ENCODE peak calls at places on chromosome 1, in nine cellular contexts. One of them, this sample, is unnamed.
A peak's percentile ranks its signal among the peaks of the same experiment; 100 is the strongest.

GRCh38 chr1:206041640-206042039 is 11.3 kb upstream of the RHEX start:
- DNase-seq in iPS-NIHi11: peak; percentile 69
- DNase-seq in stimulated activated CD4-positive, alpha-beta T cell treated with anti-CD3 and anti-CD28 coated beads, Interleukin-4, amount 100 ng/mL, for 24 hours: no peak
- DNase-seq in pons: no peak
- DNase-seq in head of caudate nucleus: peak; percentile 12
- DNase-seq in ELF-1: peak; percentile 85
- DNase-seq in Right ventricle myocardium superior: no peak
- DNase-seq in RWPE1: peak; percentile 59
- DNase-seq in AG08395: no peak
- DNase-seq in this sample: no peak

GRCh38 chr1:45499415-45499769 is 481 bp downstream of the CCDC163 start:
- DNase-seq in AG08395: no peak
- DNase-seq in pons: no peak
- DNase-seq in Right ventricle myocardium superior: no peak
- DNase-seq in head of caudate nucleus: no peak
- DNase-seq in RWPE1: no peak
- DNase-seq in iPS-NIHi11: no peak
- DNase-seq in stimulated activated CD4-positive, alpha-beta T cell treated with anti-CD3 and anti-CD28 coated beads, Interleukin-4, amount 100 ng/mL, for 24 hours: no peak
- DNase-seq in ELF-1: no peak
- DNase-seq in this sample: no peak

GRCh38 chr1:17829579-17829978 is 74.4 kb downstream of the ACTL8 start:
- DNase-seq in head of caudate nucleus: no peak
- DNase-seq in pons: no peak
- DNase-seq in stimulated activated CD4-positive, alpha-beta T cell treated with anti-CD3 and anti-CD28 coated beads, Interleukin-4, amount 100 ng/mL, for 24 hours: no peak
- DNase-seq in iPS-NIHi11: no peak
- DNase-seq in RWPE1: no peak
- DNase-seq in ELF-1: no peak
- DNase-seq in AG08395: no peak
- DNase-seq in Right ventricle myocardium superior: peak; percentile 74
- DNase-seq in this sample: no peak

GRCh38 chr1:31297273-31298247 is 728 bp downstream of the ZCCHC17 start:
- DNase-seq in stimulated activated CD4-positive, alpha-beta T cell treated with anti-CD3 and anti-CD28 coated beads, Interleukin-4, amount 100 ng/mL, for 24 hours: peak; percentile 4
- DNase-seq in AG08395: peak; percentile 9
- DNase-seq in pons: peak; percentile 31
- DNase-seq in RWPE1: peak; percentile 42
- DNase-seq in Right ventricle myocardium superior: no peak
- DNase-seq in ELF-1: peak; percentile 31
- DNase-seq in head of caudate nucleus: peak; percentile 10
- DNase-seq in iPS-NIHi11: peak; percentile 17
- DNase-seq in this sample: no peak

GRCh38 chr1:15400627-15401026 is 9.1 kb upstream of the EFHD2 start:
- DNase-seq in iPS-NIHi11: peak; percentile 33
- DNase-seq in ELF-1: no peak
- DNase-seq in head of caudate nucleus: no peak
- DNase-seq in pons: no peak
- DNase-seq in Right ventricle myocardium superior: no peak
- DNase-seq in stimulated activated CD4-positive, alpha-beta T cell treated with anti-CD3 and anti-CD28 coated beads, Interleukin-4, amount 100 ng/mL, for 24 hours: no peak
- DNase-seq in RWPE1: peak; percentile 89
- DNase-seq in AG08395: no peak
- DNase-seq in this sample: no peak

GRCh38 chr1:182304218-182305016 is 87.2 kb downstream of the GLUL start:
- DNase-seq in ELF-1: no peak
- DNase-seq in pons: no peak
- DNase-seq in AG08395: no peak
- DNase-seq in stimulated activated CD4-positive, alpha-beta T cell treated with anti-CD3 and anti-CD28 coated beads, Interleukin-4, amount 100 ng/mL, for 24 hours: no peak
- DNase-seq in iPS-NIHi11: no peak
- DNase-seq in RWPE1: no peak
- DNase-seq in Right ventricle myocardium superior: no peak
- DNase-seq in head of caudate nucleus: no peak
- DNase-seq in this sample: no peak

GRCh38 chr1:168709896-168710305 is 19.1 kb downstream of the DPT start:
- DNase-seq in pons: no peak
- DNase-seq in head of caudate nucleus: no peak
- DNase-seq in ELF-1: no peak
- DNase-seq in Right ventricle myocardium superior: no peak
- DNase-seq in stimulated activated CD4-positive, alpha-beta T cell treated with anti-CD3 and anti-CD28 coated beads, Interleukin-4, amount 100 ng/mL, for 24 hours: no peak
- DNase-seq in AG08395: peak; percentile 81
- DNase-seq in iPS-NIHi11: no peak
- DNase-seq in RWPE1: peak; percentile 90
- DNase-seq in this sample: peak; percentile 87

GRCh38 chr1:13901041-13901440 is 201.1 kb downstream of the PRDM2 start:
- DNase-seq in AG08395: no peak
- DNase-seq in iPS-NIHi11: no peak
- DNase-seq in ELF-1: no peak
- DNase-seq in stimulated activated CD4-positive, alpha-beta T cell treated with anti-CD3 and anti-CD28 coated beads, Interleukin-4, amount 100 ng/mL, for 24 hours: no peak
- DNase-seq in head of caudate nucleus: no peak
- DNase-seq in pons: no peak
- DNase-seq in RWPE1: no peak
- DNase-seq in Right ventricle myocardium superior: no peak
- DNase-seq in this sample: no peak

GRCh38 chr1:44693159-44693558 is 18.6 kb downstream of the ARMH1 start:
- DNase-seq in Right ventricle myocardium superior: no peak
- DNase-seq in stimulated activated CD4-positive, alpha-beta T cell treated with anti-CD3 and anti-CD28 coated beads, Interleukin-4, amount 100 ng/mL, for 24 hours: no peak
- DNase-seq in AG08395: no peak
- DNase-seq in ELF-1: no peak
- DNase-seq in head of caudate nucleus: no peak
- DNase-seq in pons: no peak
- DNase-seq in iPS-NIHi11: no peak
- DNase-seq in RWPE1: no peak
- DNase-seq in this sample: no peak

GRCh38 chr1:198234511-198235251 is 77.9 kb downstream of the NEK7 start:
- DNase-seq in iPS-NIHi11: no peak
- DNase-seq in pons: peak; percentile 11
- DNase-seq in ELF-1: peak; percentile 14
- DNase-seq in Right ventricle myocardium superior: no peak
- DNase-seq in AG08395: no peak
- DNase-seq in stimulated activated CD4-positive, alpha-beta T cell treated with anti-CD3 and anti-CD28 coated beads, Interleukin-4, amount 100 ng/mL, for 24 hours: no peak
- DNase-seq in head of caudate nucleus: peak; percentile 27
- DNase-seq in RWPE1: peak; percentile 52
- DNase-seq in this sample: peak; percentile 31

GRCh38 chr1:91190996-91191395 is 169.2 kb upstream of the ZNF644 start:
- DNase-seq in ELF-1: no peak
- DNase-seq in pons: no peak
- DNase-seq in iPS-NIHi11: no peak
- DNase-seq in RWPE1: no peak
- DNase-seq in AG08395: no peak
- DNase-seq in stimulated activated CD4-positive, alpha-beta T cell treated with anti-CD3 and anti-CD28 coated beads, Interleukin-4, amount 100 ng/mL, for 24 hours: no peak
- DNase-seq in Right ventricle myocardium superior: no peak
- DNase-seq in head of caudate nucleus: no peak
- DNase-seq in this sample: no peak

GRCh38 chr1:219958875-219959417 is 30.6 kb upstream of the SLC30A10 start:
- DNase-seq in ELF-1: no peak
- DNase-seq in stimulated activated CD4-positive, alpha-beta T cell treated with anti-CD3 and anti-CD28 coated beads, Interleukin-4, amount 100 ng/mL, for 24 hours: no peak
- DNase-seq in pons: no peak
- DNase-seq in Right ventricle myocardium superior: no peak
- DNase-seq in RWPE1: no peak
- DNase-seq in iPS-NIHi11: no peak
- DNase-seq in AG08395: no peak
- DNase-seq in head of caudate nucleus: no peak
- DNase-seq in this sample: peak; percentile 70

GRCh38 chr1:29171089-29171488 is 10.6 kb downstream of the SRSF4 start:
- DNase-seq in ELF-1: no peak
- DNase-seq in stimulated activated CD4-positive, alpha-beta T cell treated with anti-CD3 and anti-CD28 coated beads, Interleukin-4, amount 100 ng/mL, for 24 hours: no peak
- DNase-seq in pons: no peak
- DNase-seq in AG08395: no peak
- DNase-seq in RWPE1: no peak
- DNase-seq in head of caudate nucleus: no peak
- DNase-seq in iPS-NIHi11: no peak
- DNase-seq in Right ventricle myocardium superior: no peak
- DNase-seq in this sample: no peak

GRCh38 chr1:84365225-84366221 is 32.8 kb upstream of the DNASE2B start:
- DNase-seq in Right ventricle myocardium superior: no peak
- DNase-seq in pons: no peak
- DNase-seq in iPS-NIHi11: no peak
- DNase-seq in ELF-1: no peak
- DNase-seq in stimulated activated CD4-positive, alpha-beta T cell treated with anti-CD3 and anti-CD28 coated beads, Interleukin-4, amount 100 ng/mL, for 24 hours: peak; percentile 3
- DNase-seq in RWPE1: peak; percentile 93
- DNase-seq in AG08395: peak; percentile 93
- DNase-seq in head of caudate nucleus: no peak
- DNase-seq in this sample: peak; percentile 79

GRCh38 chr1:5746611-5747427 is 245.4 kb downstream of the NPHP4 start:
- DNase-seq in ELF-1: no peak
- DNase-seq in RWPE1: no peak
- DNase-seq in AG08395: no peak
- DNase-seq in stimulated activated CD4-positive, alpha-beta T cell treated with anti-CD3 and anti-CD28 coated beads, Interleukin-4, amount 100 ng/mL, for 24 hours: no peak
- DNase-seq in Right ventricle myocardium superior: peak; percentile 27
- DNase-seq in pons: no peak
- DNase-seq in iPS-NIHi11: no peak
- DNase-seq in head of caudate nucleus: no peak
- DNase-seq in this sample: no peak

GRCh38 chr1:2821970-2822620 is 20.6 kb upstream of the TTC34 start:
- DNase-seq in AG08395: no peak
- DNase-seq in ELF-1: peak; percentile 60
- DNase-seq in head of caudate nucleus: peak; percentile 72
- DNase-seq in pons: peak; percentile 4
- DNase-seq in Right ventricle myocardium superior: peak; percentile 70
- DNase-seq in RWPE1: no peak
- DNase-seq in iPS-NIHi11: peak; percentile 49
- DNase-seq in stimulated activated CD4-positive, alpha-beta T cell treated with anti-CD3 and anti-CD28 coated beads, Interleukin-4, amount 100 ng/mL, for 24 hours: peak; percentile 38
- DNase-seq in this sample: no peak

GRCh38 chr1:232538224-232538942 is 91.5 kb downstream of the SIPA1L2 start:
- DNase-seq in AG08395: peak; percentile 48
- DNase-seq in iPS-NIHi11: peak; percentile 64
- DNase-seq in stimulated activated CD4-positive, alpha-beta T cell treated with anti-CD3 and anti-CD28 coated beads, Interleukin-4, amount 100 ng/mL, for 24 hours: peak; percentile 12
- DNase-seq in Right ventricle myocardium superior: no peak
- DNase-seq in head of caudate nucleus: peak; percentile 39
- DNase-seq in ELF-1: peak; percentile 69
- DNase-seq in RWPE1: peak; percentile 41
- DNase-seq in pons: no peak
- DNase-seq in this sample: peak; percentile 58

GRCh38 chr1:43129334-43129733 is 42.8 kb downstream of the EBNA1BP2 start:
- DNase-seq in AG08395: no peak
- DNase-seq in Right ventricle myocardium superior: no peak
- DNase-seq in head of caudate nucleus: no peak
- DNase-seq in iPS-NIHi11: no peak
- DNase-seq in pons: no peak
- DNase-seq in RWPE1: no peak
- DNase-seq in ELF-1: no peak
- DNase-seq in stimulated activated CD4-positive, alpha-beta T cell treated with anti-CD3 and anti-CD28 coated beads, Interleukin-4, amount 100 ng/mL, for 24 hours: no peak
- DNase-seq in this sample: no peak

GRCh38 chr1:232225336-232226131 is 404.4 kb downstream of the SIPA1L2 start:
- DNase-seq in stimulated activated CD4-positive, alpha-beta T cell treated with anti-CD3 and anti-CD28 coated beads, Interleukin-4, amount 100 ng/mL, for 24 hours: no peak
- DNase-seq in pons: no peak
- DNase-seq in ELF-1: peak; percentile 20
- DNase-seq in AG08395: no peak
- DNase-seq in iPS-NIHi11: no peak
- DNase-seq in Right ventricle myocardium superior: no peak
- DNase-seq in head of caudate nucleus: no peak
- DNase-seq in RWPE1: no peak
- DNase-seq in this sample: no peak

GRCh38 chr1:229156819-229157218 is 114.1 kb upstream of the RAB4A start:
- DNase-seq in head of caudate nucleus: no peak
- DNase-seq in stimulated activated CD4-positive, alpha-beta T cell treated with anti-CD3 and anti-CD28 coated beads, Interleukin-4, amount 100 ng/mL, for 24 hours: no peak
- DNase-seq in Right ventricle myocardium superior: no peak
- DNase-seq in RWPE1: peak; percentile 38
- DNase-seq in AG08395: peak; percentile 49
- DNase-seq in ELF-1: no peak
- DNase-seq in pons: peak; percentile 53
- DNase-seq in iPS-NIHi11: peak; percentile 56
- DNase-seq in this sample: peak; percentile 24

GRCh38 chr1:10856863-10857598 is 60.6 kb upstream of the CASZ1 start:
- DNase-seq in iPS-NIHi11: no peak
- DNase-seq in RWPE1: no peak
- DNase-seq in ELF-1: no peak
- DNase-seq in AG08395: no peak
- DNase-seq in stimulated activated CD4-positive, alpha-beta T cell treated with anti-CD3 and anti-CD28 coated beads, Interleukin-4, amount 100 ng/mL, for 24 hours: no peak
- DNase-seq in Right ventricle myocardium superior: no peak
- DNase-seq in head of caudate nucleus: no peak
- DNase-seq in pons: no peak
- DNase-seq in this sample: no peak

GRCh38 chr1:203197625-203198024 is 11.1 kb upstream of the CHI3L1 start:
- DNase-seq in AG08395: peak; percentile 78
- DNase-seq in stimulated activated CD4-positive, alpha-beta T cell treated with anti-CD3 and anti-CD28 coated beads, Interleukin-4, amount 100 ng/mL, for 24 hours: no peak
- DNase-seq in pons: no peak
- DNase-seq in RWPE1: no peak
- DNase-seq in Right ventricle myocardium superior: no peak
- DNase-seq in head of caudate nucleus: no peak
- DNase-seq in iPS-NIHi11: no peak
- DNase-seq in ELF-1: peak; percentile 70
- DNase-seq in this sample: no peak

GRCh38 chr1:87358219-87358618 is 29.5 kb downstream of the LMO4 start:
- DNase-seq in ELF-1: no peak
- DNase-seq in iPS-NIHi11: no peak
- DNase-seq in AG08395: no peak
- DNase-seq in RWPE1: no peak
- DNase-seq in head of caudate nucleus: no peak
- DNase-seq in pons: no peak
- DNase-seq in stimulated activated CD4-positive, alpha-beta T cell treated with anti-CD3 and anti-CD28 coated beads, Interleukin-4, amount 100 ng/mL, for 24 hours: no peak
- DNase-seq in Right ventricle myocardium superior: no peak
- DNase-seq in this sample: no peak

GRCh38 chr1:12230549-12231275 is 882 bp downstream of the VPS13D start:
- DNase-seq in pons: peak; percentile 12
- DNase-seq in iPS-NIHi11: peak; percentile 69
- DNase-seq in ELF-1: peak; percentile 44
- DNase-seq in stimulated activated CD4-positive, alpha-beta T cell treated with anti-CD3 and anti-CD28 coated beads, Interleukin-4, amount 100 ng/mL, for 24 hours: no peak
- DNase-seq in Right ventricle myocardium superior: peak; percentile 78
- DNase-seq in AG08395: peak; percentile 66
- DNase-seq in head of caudate nucleus: peak; percentile 39
- DNase-seq in RWPE1: no peak
- DNase-seq in this sample: no peak

GRCh38 chr1:235295902-235296350 is 32.1 kb downstream of the ARID4B start:
- DNase-seq in RWPE1: no peak
- DNase-seq in Right ventricle myocardium superior: no peak
- DNase-seq in iPS-NIHi11: peak; percentile 31
- DNase-seq in head of caudate nucleus: no peak
- DNase-seq in pons: no peak
- DNase-seq in stimulated activated CD4-positive, alpha-beta T cell treated with anti-CD3 and anti-CD28 coated beads, Interleukin-4, amount 100 ng/mL, for 24 hours: no peak
- DNase-seq in ELF-1: peak; percentile 67
- DNase-seq in AG08395: peak; percentile 2
- DNase-seq in this sample: no peak

GRCh38 chr1:234911787-234912186 is 216.8 kb downstream of the TOMM20 start:
- DNase-seq in AG08395: no peak
- DNase-seq in Right ventricle myocardium superior: peak; percentile 59
- DNase-seq in iPS-NIHi11: peak; percentile 28
- DNase-seq in stimulated activated CD4-positive, alpha-beta T cell treated with anti-CD3 and anti-CD28 coated beads, Interleukin-4, amount 100 ng/mL, for 24 hours: peak; percentile 14
- DNase-seq in RWPE1: no peak
- DNase-seq in ELF-1: peak; percentile 62
- DNase-seq in head of caudate nucleus: no peak
- DNase-seq in pons: no peak
- DNase-seq in this sample: no peak

GRCh38 chr1:197252981-197253380 is 15.1 kb upstream of the CRB1 start:
- DNase-seq in pons: no peak
- DNase-seq in stimulated activated CD4-positive, alpha-beta T cell treated with anti-CD3 and anti-CD28 coated beads, Interleukin-4, amount 100 ng/mL, for 24 hours: no peak
- DNase-seq in iPS-NIHi11: no peak
- DNase-seq in Right ventricle myocardium superior: no peak
- DNase-seq in AG08395: no peak
- DNase-seq in head of caudate nucleus: no peak
- DNase-seq in RWPE1: no peak
- DNase-seq in ELF-1: no peak
- DNase-seq in this sample: no peak

GRCh38 chr1:233490488-233490887 is 123.4 kb upstream of the KCNK1 start:
- DNase-seq in stimulated activated CD4-positive, alpha-beta T cell treated with anti-CD3 and anti-CD28 coated beads, Interleukin-4, amount 100 ng/mL, for 24 hours: no peak
- DNase-seq in RWPE1: no peak
- DNase-seq in Right ventricle myocardium superior: no peak
- DNase-seq in AG08395: no peak
- DNase-seq in pons: no peak
- DNase-seq in head of caudate nucleus: no peak
- DNase-seq in iPS-NIHi11: no peak
- DNase-seq in ELF-1: no peak
- DNase-seq in this sample: no peak

GRCh38 chr1:43822040-43822439 is 111.6 kb upstream of the ARTN start:
- DNase-seq in ELF-1: peak; percentile 66
- DNase-seq in pons: no peak
- DNase-seq in stimulated activated CD4-positive, alpha-beta T cell treated with anti-CD3 and anti-CD28 coated beads, Interleukin-4, amount 100 ng/mL, for 24 hours: no peak
- DNase-seq in RWPE1: peak; percentile 93
- DNase-seq in Right ventricle myocardium superior: no peak
- DNase-seq in head of caudate nucleus: no peak
- DNase-seq in iPS-NIHi11: no peak
- DNase-seq in AG08395: peak; percentile 95
- DNase-seq in this sample: peak; percentile 92

This sample was measured in LoVo.